ENCODE peak calls at places on chromosomes 6 and 20, in seven cellular contexts. G is uterus; F is ascending aorta; O is heart right ventricle; P is CD4-positive, alpha-beta memory T cell; B is body of pancreas; N is prostate gland. U is an unnamed sample.

GRCh38 chr6:139161817-139162284 is 27.0 kb downstream of the HECA start:
- DNase-seq in F (no peak), O (no peak), P (peak), B (no peak), G (no peak), N (no peak), U (no peak)

GRCh38 chr6:74018825-74019224 is 322.8 kb downstream of the CD109 start:
- DNase-seq in B (no peak), O (no peak), G (no peak), P (no peak), F (no peak), N (no peak), U (no peak)

GRCh38 chr20:49186535-49187329 is 1.4 kb downstream of the STAU1 start:
- DNase-seq in N (peak), G (peak), O (peak), B (peak), P (peak), F (peak), U (no peak)

GRCh38 chr6:31140643-31141042 is 1.8 kb upstream of the PSORS1C2 start:
- DNase-seq in G (no peak), O (no peak), P (no peak), N (no peak), B (no peak), F (no peak), U (no peak)

GRCh38 chr20:10971096-10971495 is 297.3 kb upstream of the JAG1 start:
- DNase-seq in O (no peak), B (no peak), P (no peak), N (no peak), G (no peak), F (no peak), U (no peak)

GRCh38 chr6:143513410-143513809 is 1.9 kb upstream of the FUCA2 start:
- DNase-seq in N (no peak), G (no peak), O (no peak), F (no peak), B (peak), P (peak), U (no peak)

GRCh38 chr6:141866731-141867502 is 265.8 kb upstream of the GJE1 start:
- DNase-seq in G (no peak), B (no peak), P (no peak), F (no peak), N (no peak), O (no peak), U (no peak)

GRCh38 chr20:41408986-41409385 is 42.4 kb upstream of the EMILIN3 start:
- DNase-seq in B (no peak), P (no peak), O (no peak), F (no peak), G (no peak), N (no peak), U (no peak)

GRCh38 chr20:53524589-53525311 is 68.9 kb downstream of the ZNF217 start:
- DNase-seq in F (no peak), B (no peak), N (no peak), G (no peak), P (no peak), O (no peak), U (no peak)

GRCh38 chr6:41100871-41101287 is 28.1 kb downstream of the NFYA start:
- DNase-seq in N (no peak), B (no peak), O (no peak), F (no peak), G (no peak), P (peak), U (no peak)

GRCh38 chr20:5143856-5144255 is 17.0 kb downstream of the CDS2 start:
- DNase-seq in O (no peak), N (no peak), P (no peak), G (no peak), F (no peak), B (no peak), U (no peak)

GRCh38 chr6:79984261-79984660 is 20.2 kb upstream of the TTK start:
- DNase-seq in P (peak), B (no peak), G (no peak), N (peak), F (no peak), O (no peak), U (no peak)

GRCh38 chr6:4817551-4817950 is 41.3 kb downstream of the CDYL start:
- DNase-seq in G (no peak), N (no peak), P (no peak), F (no peak), B (no peak), O (no peak), U (no peak)

GRCh38 chr6:131107166-131107565 is 28.1 kb upstream of the AKAP7 start:
- DNase-seq in P (no peak), F (no peak), N (no peak), B (no peak), G (no peak), O (no peak), U (no peak)

GRCh38 chr6:170140129-170140528 is 150.7 kb downstream of the DLL1 start:
- DNase-seq in F (peak), P (no peak), N (no peak), G (no peak), O (no peak), B (no peak), U (no peak)

GRCh38 chr6:13234130-13234529 is 94.2 kb downstream of the TBC1D7 start:
- DNase-seq in O (no peak), G (no peak), P (no peak), F (no peak), B (no peak), N (no peak), U (no peak)

GRCh38 chr6:2848851-2849250 is 7.2 kb upstream of the SERPINB1 start:
- DNase-seq in G (no peak), P (peak), N (no peak), F (peak), O (no peak), B (no peak), U (no peak)

GRCh38 chr6:28267695-28268059 is 734 bp downstream of the ZSCAN26 start:
- DNase-seq in B (no peak), O (no peak), N (no peak), F (no peak), G (no peak), P (no peak), U (no peak)

GRCh38 chr20:57801046-57801445 is 91.2 kb upstream of the PMEPA1 start:
- DNase-seq in G (no peak), F (no peak), B (no peak), O (no peak), N (no peak), P (no peak), U (no peak)

GRCh38 chr6:133487174-133487573 is 246.0 kb downstream of the EYA4 start:
- DNase-seq in F (no peak), B (no peak), N (no peak), P (no peak), G (no peak), O (no peak), U (no peak)

GRCh38 chr20:40741507-40742106 is 52.6 kb upstream of the MAFB start:
- DNase-seq in N (peak), G (no peak), F (no peak), B (peak), P (peak), O (peak), U (no peak)

GRCh38 chr6:1763411-1763810 is 153.7 kb downstream of the FOXC1 start:
- DNase-seq in B (no peak), N (no peak), O (no peak), P (no peak), G (no peak), F (no peak), U (no peak)

GRCh38 chr20:61812121-61812520 is 253.6 kb downstream of the TAF4 start:
- DNase-seq in P (no peak), G (no peak), O (no peak), B (no peak), F (no peak), N (no peak), U (no peak)

GRCh38 chr20:31707994-31708744 is 14.5 kb downstream of the BCL2L1 start:
- DNase-seq in G (no peak), O (peak), B (peak), F (no peak), P (no peak), N (no peak), U (no peak)

GRCh38 chr6:127952176-127952575 is 51.3 kb upstream of the THEMIS start:
- DNase-seq in O (no peak), G (no peak), F (no peak), P (no peak), N (no peak), B (no peak), U (no peak)

GRCh38 chr6:38510205-38510604 is 129.5 kb downstream of the BTBD9 start:
- DNase-seq in N (no peak), P (no peak), G (no peak), F (no peak), B (no peak), O (no peak), U (no peak)

GRCh38 chr6:17165383-17165782 is 63.5 kb downstream of the STMND1 start:
- DNase-seq in F (no peak), G (no peak), N (no peak), B (no peak), O (no peak), P (no peak), U (peak)

GRCh38 chr20:61251529-61252393 is at the start of gene CDH4:
- DNase-seq in P (no peak), O (no peak), G (no peak), B (peak), N (no peak), F (no peak), U (no peak)

GRCh38 chr6:119865466-119866350 is 516.1 kb upstream of the MAN1A1 start:
- DNase-seq in G (no peak), P (no peak), B (no peak), F (no peak), O (no peak), N (no peak), U (peak)

GRCh38 chr6:127288705-127289104 is 22.0 kb downstream of the RNF146 start:
- DNase-seq in O (no peak), B (no peak), N (no peak), G (no peak), F (no peak), P (no peak), U (no peak)

GRCh38 chr6:129749749-129750120 is 39.8 kb upstream of the ARHGAP18 start:
- DNase-seq in P (peak), G (no peak), N (no peak), B (no peak), F (no peak), O (no peak), U (peak)

GRCh38 chr6:108838101-108838717 is 10.0 kb upstream of the ARMC2 start:
- DNase-seq in B (peak), G (no peak), P (no peak), O (no peak), N (no peak), F (no peak), U (no peak)

GRCh38 chr6:6411115-6411514 is 90.7 kb upstream of the F13A1 start:
- DNase-seq in P (no peak), N (no peak), F (no peak), G (no peak), B (no peak), O (no peak), U (no peak)

GRCh38 chr6:33017694-33018353 is 8.4 kb upstream of the HLA-DOA start:
- DNase-seq in O (no peak), G (no peak), F (no peak), N (no peak), B (no peak), P (no peak), U (no peak)

GRCh38 chr20:62362991-62363919 is 3.9 kb downstream of the LAMA5 start:
- DNase-seq in O (peak), P (no peak), B (no peak), G (peak), N (peak), F (peak), U (no peak)

GRCh38 chr6:10419749-10420545 is 5.1 kb upstream of the TFAP2A start:
- DNase-seq in P (no peak), G (no peak), N (no peak), O (no peak), B (no peak), F (no peak), U (no peak)

GRCh38 chr20:13800728-13801134 is 15.9 kb downstream of the NDUFAF5 start:
- DNase-seq in F (peak), G (peak), B (peak), P (no peak), N (peak), O (peak), U (no peak)

GRCh38 chr20:29497261-29497671 is 1760.2 kb upstream of the DEFB115 start:
- DNase-seq in P (no peak), N (peak), O (peak), F (no peak), G (no peak), B (no peak), U (no peak)

DNA sequence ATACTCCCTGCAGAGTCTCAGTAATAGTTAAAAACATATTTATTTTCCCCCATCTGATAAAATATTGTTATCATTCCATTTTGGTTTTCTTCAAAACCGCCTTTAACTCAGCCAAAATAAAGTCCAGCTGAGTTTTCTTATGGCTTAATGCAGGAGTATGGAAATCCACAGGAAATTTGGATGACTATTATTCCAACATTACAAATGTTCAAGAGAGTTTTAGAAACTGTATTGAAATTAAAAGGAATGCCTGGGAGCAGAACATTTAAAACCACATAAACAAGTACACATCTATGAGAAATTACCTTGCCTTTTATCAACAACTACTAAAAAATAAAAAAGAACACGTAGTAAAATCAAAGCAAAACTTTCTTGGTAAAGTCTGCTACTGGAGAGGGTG is 45.7 kb downstream of the NCOA7 start:
- DNase-seq in F (no peak), G (no peak), O (no peak), N (no peak), P (no peak), B (no peak), U (no peak)
- H3K27ac ChIP-seq in F (no peak), G (no peak), O (no peak), N (no peak), P (no peak), B (no peak), U (no peak)

DNA sequence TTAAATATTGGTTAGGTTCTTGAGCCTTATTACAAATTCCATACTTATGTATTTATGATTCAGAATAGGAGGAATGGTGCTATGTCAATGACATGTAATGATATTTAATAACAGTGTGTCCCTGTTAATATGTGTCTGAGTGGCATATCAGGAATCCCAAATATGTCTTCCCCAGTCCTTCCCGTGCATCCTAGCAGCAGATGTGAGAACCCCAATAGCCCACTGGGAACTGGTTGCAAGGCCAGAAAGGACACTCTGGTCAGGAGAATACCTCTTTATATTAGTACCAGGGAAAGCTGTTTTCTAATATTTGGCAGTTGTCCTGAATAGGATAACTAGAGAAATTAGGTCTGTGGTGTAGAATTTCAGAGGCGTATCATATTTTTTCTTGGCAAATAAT is 159.1 kb upstream of the PDE7B start:
- DNase-seq in P (no peak), F (no peak), O (no peak), N (no peak), B (no peak), G (no peak), U (no peak)
- H3K27ac ChIP-seq in P (no peak), F (no peak), O (no peak), N (no peak), B (no peak), G (no peak), U (no peak)

GRCh38 chr20:50249447-50250388 is 59.1 kb downstream of the CEBPB start:
- DNase-seq in G (no peak), O (no peak), B (no peak), F (no peak), P (no peak), N (no peak), U (no peak)

GRCh38 chr20:50251383-50251748 is 60.7 kb downstream of the CEBPB start:
- DNase-seq in B (no peak), P (no peak), O (no peak), G (no peak), N (no peak), F (no peak), U (no peak)

GRCh38 chr20:50250748-50251382 is 60.2 kb downstream of the CEBPB start:
- DNase-seq in F (no peak), N (no peak), O (no peak), G (no peak), B (peak), P (no peak), U (no peak)

GRCh38 chr20:50252715-50253500 is 62.3 kb downstream of the CEBPB start:
- DNase-seq in B (no peak), N (no peak), F (no peak), P (no peak), O (no peak), G (no peak), U (no peak)

GRCh38 chr20:50251992-50252491 is 61.4 kb downstream of the CEBPB start:
- DNase-seq in B (no peak), O (no peak), N (no peak), F (no peak), G (no peak), P (no peak), U (no peak)
- H3K27ac ChIP-seq in B (no peak), O (no peak), N (no peak), F (no peak), G (no peak), P (no peak), U (no peak)

DNA sequence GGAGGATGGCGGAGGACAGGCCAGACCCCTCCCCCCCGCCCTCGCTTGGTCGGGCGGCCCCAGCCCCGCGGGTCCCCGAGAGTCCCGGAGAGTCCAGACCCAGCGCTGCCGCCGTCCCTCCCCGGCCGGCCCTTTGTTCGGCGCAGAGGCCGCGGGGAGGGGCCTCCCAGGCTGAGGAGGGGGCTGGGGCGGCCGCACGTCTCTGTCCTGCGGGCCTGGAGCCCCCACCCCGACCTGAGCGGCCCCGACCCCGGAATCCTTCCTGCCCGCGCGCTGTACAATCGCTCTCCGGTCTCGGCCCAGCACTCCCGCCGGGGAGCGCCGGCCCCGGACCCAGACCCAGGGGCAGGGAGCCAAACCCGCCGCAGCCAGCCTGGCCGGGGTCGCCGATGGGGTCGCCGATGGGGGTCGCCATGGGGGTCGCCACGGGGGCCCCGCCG is 716 bp downstream of the KCNQ2 start:
- DNase-seq in G (no peak), F (no peak), N (no peak), B (no peak), O (no peak), P (no peak), U (no peak)
- H3K27ac ChIP-seq in G (no peak), F (no peak), N (no peak), B (no peak), O (no peak), P (no peak), U (no peak)

DNA sequence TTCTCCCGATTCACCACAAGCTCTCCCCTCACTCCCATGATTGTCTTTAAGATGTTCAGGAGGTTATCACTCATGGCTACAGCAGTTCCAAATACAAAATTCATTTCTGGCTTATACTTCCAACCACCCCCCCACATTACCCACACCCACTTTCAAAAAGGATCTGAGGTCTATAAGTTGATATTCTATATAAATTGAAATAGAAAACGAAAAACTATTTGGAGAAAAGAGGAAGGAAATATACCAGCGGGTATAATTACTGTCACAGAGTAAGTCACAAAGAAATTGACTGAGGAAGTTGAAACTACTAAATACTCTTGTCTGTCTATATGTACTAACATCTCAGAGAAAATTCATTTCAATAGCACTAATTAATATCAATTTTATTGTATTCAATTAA is 112.7 kb upstream of the TNFAIP3 start:
- DNase-seq in F (no peak), N (no peak), G (no peak), O (no peak), P (no peak), B (no peak), U (no peak)
- H3K27ac ChIP-seq in F (no peak), N (no peak), G (no peak), O (no peak), P (no peak), B (no peak), U (no peak)

GRCh38 chr6:22221630-22222029 is 75.2 kb downstream of the PRL start:
- DNase-seq in F (no peak), G (no peak), N (no peak), B (no peak), P (no peak), O (no peak), U (no peak)
- H3K27ac ChIP-seq in F (no peak), G (no peak), N (no peak), B (no peak), P (no peak), O (no peak), U (no peak)